ENCODE peak calls at places on chromosomes 5 and 9, in nine cellular contexts. Z is activated CD8-positive, alpha-beta memory T cell treated with anti-CD3 and anti-CD28 coated beads, Interleukin-2, amount 50 U/mL, for 4 hours; B is ovary; A is G401; S is mucosa of gallbladder; C is immature natural killer cell; T is endothelial cell; X is AG04449; E is nephron progenitor cell. W is an unnamed sample.

GRCh38 chr5:72231989-72232703 is 87.9 kb downstream of the MRPS27 start:
- DNase-seq in Z (no peak), B (no peak), A (no peak), S (no peak), C (peak; percentile 59), T (no peak), X (no peak), E (no peak), W (no peak)

GRCh38 chr5:83925321-83925877 is 204.7 kb upstream of the HAPLN1 start:
- DNase-seq in Z (no peak), B (no peak), A (no peak), S (no peak), C (no peak), T (no peak), X (peak; percentile 75), E (no peak), W (no peak)

GRCh38 chr9:93576296-93577044 is at the start of gene PHF2:
- DNase-seq in Z (peak; percentile 43), B (peak; percentile 48), A (no peak), S (no peak), C (peak; percentile 37), T (no peak), X (no peak), E (peak; percentile 48), W (peak; percentile 46)

GRCh38 chr5:223791-224190 is 5.7 kb downstream of the SDHA start:
- DNase-seq in Z (no peak), B (no peak), A (no peak), S (no peak), C (no peak), T (no peak), X (no peak), E (no peak), W (no peak)

GRCh38 chr9:76638001-76638400 is 126.2 kb upstream of the PCA3 start:
- DNase-seq in Z (no peak), B (no peak), A (no peak), S (no peak), C (no peak), T (no peak), X (no peak), E (no peak), W (no peak)

GRCh38 chr5:39629946-39630345 is 205.2 kb upstream of the DAB2 start:
- DNase-seq in Z (no peak), B (no peak), A (no peak), S (no peak), C (no peak), T (no peak), X (no peak), E (no peak), W (no peak)

GRCh38 chr9:16575142-16575877 is 295.2 kb downstream of the BNC2 start:
- DNase-seq in Z (no peak), B (no peak), A (no peak), S (no peak), C (no peak), T (no peak), X (no peak), E (no peak), W (no peak)

GRCh38 chr9:22105005-22105722 is 96.1 kb upstream of the CDKN2B start:
- DNase-seq in Z (no peak), B (no peak), A (no peak), S (no peak), C (no peak), T (no peak), X (no peak), E (no peak), W (no peak)

GRCh38 chr5:75239681-75240080 is 3.0 kb upstream of the ANKRD31 start:
- DNase-seq in Z (no peak), B (no peak), A (peak; percentile 47), S (no peak), C (no peak), T (no peak), X (no peak), E (no peak), W (no peak)

GRCh38 chr5:79255786-79256557 is 20.0 kb downstream of the JMY start:
- DNase-seq in Z (no peak), B (no peak), A (no peak), S (no peak), C (no peak), T (peak; percentile 70), X (no peak), E (peak; percentile 49), W (no peak)

GRCh38 chr5:143061161-143061945 is 291.2 kb downstream of the ARHGAP26 start:
- DNase-seq in Z (no peak), B (no peak), A (no peak), S (no peak), C (no peak), T (no peak), X (peak; percentile 67), E (no peak), W (no peak)

GRCh38 chr9:93679536-93680444 is 103.4 kb downstream of the PHF2 start:
- DNase-seq in Z (peak; percentile 9), B (no peak), A (no peak), S (peak; percentile 9), C (no peak), T (peak; percentile 2), X (no peak), E (no peak), W (no peak)

GRCh38 chr5:138011991-138012390 is 20.9 kb downstream of the FAM13B start:
- DNase-seq in Z (no peak), B (no peak), A (no peak), S (no peak), C (no peak), T (no peak), X (no peak), E (no peak), W (no peak)

GRCh38 chr5:9932770-9933169 is 302.6 kb upstream of the TAS2R1 start:
- DNase-seq in Z (no peak), B (no peak), A (no peak), S (no peak), C (no peak), T (no peak), X (peak; percentile 17), E (no peak), W (no peak)

GRCh38 chr9:76773051-76773450 is 8.8 kb downstream of the PCA3 start:
- DNase-seq in Z (no peak), B (no peak), A (no peak), S (no peak), C (no peak), T (no peak), X (peak; percentile 23), E (no peak), W (no peak)

GRCh38 chr9:12748016-12748415 is 26.8 kb upstream of the LURAP1L start:
- DNase-seq in Z (no peak), B (no peak), A (no peak), S (no peak), C (no peak), T (no peak), X (no peak), E (no peak), W (no peak)

GRCh38 chr9:34628656-34629491 is at the start of gene ARID3C:
- DNase-seq in Z (peak; percentile 56), B (no peak), A (peak; percentile 27), S (no peak), C (peak; percentile 39), T (peak; percentile 41), X (no peak), E (peak; percentile 73), W (no peak)

GRCh38 chr9:77743381-77743780 is 95.3 kb upstream of the GNA14 start:
- DNase-seq in Z (no peak), B (no peak), A (no peak), S (no peak), C (no peak), T (no peak), X (peak; percentile 49), E (no peak), W (no peak)

GRCh38 chr5:64340293-64340692 is 165.5 kb upstream of the RGS7BP start:
- DNase-seq in Z (no peak), B (no peak), A (no peak), S (no peak), C (no peak), T (no peak), X (no peak), E (no peak), W (no peak)

GRCh38 chr9:91807640-91808246 is 142.3 kb downstream of the ROR2 start:
- DNase-seq in Z (no peak), B (no peak), A (no peak), S (no peak), C (no peak), T (no peak), X (no peak), E (no peak), W (no peak)

GRCh38 chr5:137837741-137838389 is 29.8 kb upstream of the MYOT start:
- DNase-seq in Z (no peak), B (no peak), A (peak; percentile 71), S (no peak), C (no peak), T (no peak), X (no peak), E (no peak), W (no peak)

GRCh38 chr5:78659714-78660113 is 11.1 kb upstream of the LHFPL2 start:
- DNase-seq in Z (no peak), B (no peak), A (no peak), S (no peak), C (no peak), T (no peak), X (no peak), E (no peak), W (no peak)

GRCh38 chr5:135047347-135047695 is 13.3 kb upstream of the PITX1 start:
- DNase-seq in Z (no peak), B (no peak), A (no peak), S (no peak), C (no peak), T (no peak), X (no peak), E (no peak), W (no peak)

GRCh38 chr9:116349684-116350083 is 196.1 kb downstream of the PAPPA start:
- DNase-seq in Z (no peak), B (no peak), A (no peak), S (no peak), C (no peak), T (no peak), X (no peak), E (no peak), W (no peak)

GRCh38 chr9:112664541-112664940 is 53.4 kb downstream of the INIP start:
- DNase-seq in Z (no peak), B (no peak), A (no peak), S (no peak), C (no peak), T (no peak), X (no peak), E (no peak), W (no peak)

W was measured in CD8-positive, alpha-beta T cell.